ENCODE peak calls at places on chromosomes 13 and 19, in six cellular contexts. E is NCI-H345, Y is H1, A is anterior cingulate cortex, O is GM23248, Z is GM10248. U is an unnamed sample.

GRCh38 chr13:28566891-28567290 is 72.0 kb upstream of the FLT1 start:
- DNase-seq in E (no peak), Y (no peak), A (no peak), O (no peak), Z (no peak), U (no peak)

GRCh38 chr19:8451885-8452284 is 7.1 kb downstream of the HNRNPM start:
- DNase-seq in E (no peak), Y (no peak), A (no peak), O (peak), Z (no peak), U (no peak)

GRCh38 chr19:1621021-1621420 is 15.8 kb upstream of the UQCR11 start:
- DNase-seq in E (no peak), Y (no peak), A (no peak), O (no peak), Z (no peak), U (no peak)

GRCh38 chr19:49637865-49638350 is 2.0 kb downstream of the RRAS start:
- DNase-seq in E (no peak), Y (peak), A (no peak), O (peak), Z (no peak), U (no peak)

GRCh38 chr13:110415669-110416068 is 108.6 kb downstream of the COL4A2 start:
- DNase-seq in E (peak), Y (peak), A (no peak), O (peak), Z (no peak), U (peak)

GRCh38 chr13:112874751-112875300 is 94.2 kb upstream of the MCF2L start:
- DNase-seq in E (no peak), Y (no peak), A (no peak), O (no peak), Z (no peak), U (no peak)

GRCh38 chr13:50979187-50979586 is 69.6 kb downstream of the RNASEH2B start:
- DNase-seq in E (no peak), Y (no peak), A (no peak), O (no peak), Z (no peak), U (no peak)

GRCh38 chr19:48069435-48069834 is 25.6 kb upstream of the CABP5 start:
- DNase-seq in E (no peak), Y (no peak), A (no peak), O (no peak), Z (no peak), U (no peak)

GRCh38 chr13:36888645-36889044 is 31.4 kb downstream of the SMAD9 start:
- DNase-seq in E (no peak), Y (no peak), A (no peak), O (no peak), Z (no peak), U (no peak)

GRCh38 chr13:108961542-108962125 is 332.2 kb downstream of the MYO16 start:
- DNase-seq in E (peak), Y (no peak), A (no peak), O (peak), Z (peak), U (peak)

GRCh38 chr13:47555235-47555634 is 445.8 kb downstream of the SUCLA2 start:
- DNase-seq in E (no peak), Y (no peak), A (no peak), O (no peak), Z (no peak), U (peak)

GRCh38 chr13:99132295-99132835 is 68.3 kb upstream of the UBAC2 start:
- DNase-seq in E (no peak), Y (no peak), A (no peak), O (no peak), Z (no peak), U (no peak)

GRCh38 chr19:2517881-2518601 is 42.1 kb downstream of the GADD45B start:
- DNase-seq in E (no peak), Y (no peak), A (no peak), O (no peak), Z (no peak), U (no peak)

GRCh38 chr13:48094781-48095502 is at the start of gene MED4:
- DNase-seq in E (peak), Y (peak), A (peak), O (peak), Z (peak), U (peak)

GRCh38 chr13:111396457-111396856 is 76.0 kb downstream of the TEX29 start:
- DNase-seq in E (no peak), Y (no peak), A (no peak), O (no peak), Z (no peak), U (no peak)

GRCh38 chr19:54388001-54388802 is 23.5 kb upstream of the LAIR1 start:
- DNase-seq in E (no peak), Y (no peak), A (no peak), O (peak), Z (peak), U (peak)

GRCh38 chr19:7628589-7629311 is 595 bp downstream of the XAB2 start:
- DNase-seq in E (no peak), Y (no peak), A (no peak), O (peak), Z (no peak), U (no peak)

GRCh38 chr19:38849746-38850230 is at the start of gene HNRNPL:
- DNase-seq in E (no peak), Y (no peak), A (peak), O (no peak), Z (peak), U (no peak)

GRCh38 chr19:31058676-31059075 is 290.6 kb downstream of the TSHZ3 start:
- DNase-seq in E (no peak), Y (no peak), A (no peak), O (no peak), Z (no peak), U (no peak)

GRCh38 chr19:10654610-10655456 is 687 bp downstream of the ILF3 start:
- DNase-seq in E (peak), Y (peak), A (peak), O (peak), Z (peak), U (peak)

GRCh38 chr19:3575260-3575741 is 2.6 kb downstream of the HMG20B start:
- DNase-seq in E (no peak), Y (no peak), A (peak), O (no peak), Z (no peak), U (peak)

GRCh38 chr13:50740052-50740741 is 103.3 kb downstream of the DLEU7 start:
- DNase-seq in E (no peak), Y (no peak), A (no peak), O (peak), Z (no peak), U (no peak)

GRCh38 chr13:44293908-44294735 is 79.5 kb upstream of the SERP2 start:
- DNase-seq in E (no peak), Y (no peak), A (no peak), O (peak), Z (no peak), U (no peak)

GRCh38 chr19:31438401-31439269 is 89.4 kb upstream of the TSHZ3 start:
- DNase-seq in E (no peak), Y (no peak), A (no peak), O (no peak), Z (no peak), U (no peak)

GRCh38 chr13:106990594-106990993 is 422.7 kb upstream of the ARGLU1 start:
- DNase-seq in E (no peak), Y (no peak), A (no peak), O (no peak), Z (no peak), U (no peak)

GRCh38 chr19:11538232-11539036 is at the start of gene CNN1:
- DNase-seq in E (no peak), Y (peak), A (no peak), O (peak), Z (peak), U (no peak)

GRCh38 chr13:110092869-110093268 is 214.1 kb downstream of the COL4A1 start:
- DNase-seq in E (no peak), Y (no peak), A (no peak), O (peak), Z (no peak), U (no peak)

GRCh38 chr13:113589251-113589960 is 4.9 kb downstream of the TFDP1 start:
- DNase-seq in E (no peak), Y (no peak), A (no peak), O (no peak), Z (peak), U (no peak)

U was measured in GM12865.